ENCODE peak calls at places on chromosomes 5 and 9, in ten cellular contexts. K is NCI-H187 treated with DMSO at 0.1 percent for 48 hours; G is left cardiac atrium; N is central memory CD4-positive, alpha-beta T cell; C is anterior cingulate cortex; R is AG10803; B is smooth muscle cell of the brain vasculature; P is cerebellar cortex; Y is caudate nucleus; O is iPS-NIHi11. S is an unnamed sample.

GRCh38 chr9:133509179-133510083 is 15.3 kb downstream of the MYMK start:
- DNase-seq in R (no peak), Y (no peak), N (no peak), B (no peak), C (peak), O (peak), K (no peak), P (no peak), G (peak), S (no peak)

GRCh38 chr5:56202483-56202882 is 30.6 kb downstream of the ANKRD55 start:
- DNase-seq in O (no peak), C (no peak), G (no peak), R (no peak), P (no peak), B (no peak), Y (no peak), K (no peak), N (no peak), S (no peak)

GRCh38 chr9:96344458-96345180 is 38.9 kb downstream of the SLC35D2 start:
- DNase-seq in N (no peak), C (peak), G (peak), B (peak), O (peak), K (no peak), Y (peak), P (no peak), R (peak), S (peak)

GRCh38 chr9:129627556-129628492 is 1.9 kb downstream of the NTMT1 start:
- DNase-seq in Y (no peak), N (no peak), B (peak), R (no peak), C (no peak), G (no peak), P (no peak), O (no peak), K (no peak), S (no peak)

GRCh38 chr9:127876764-127877562 is 512 bp downstream of the AK1 start:
- DNase-seq in K (no peak), R (peak), G (no peak), B (no peak), P (no peak), O (peak), Y (no peak), C (no peak), N (no peak), S (no peak)

GRCh38 chr9:78295177-78295575 is 1.7 kb upstream of the PSAT1 start:
- DNase-seq in Y (no peak), K (no peak), P (no peak), R (no peak), O (no peak), B (no peak), N (no peak), C (no peak), G (no peak), S (no peak)

GRCh38 chr5:102718819-102719218 is 36.3 kb upstream of the PAM start:
- DNase-seq in R (peak), Y (no peak), G (no peak), N (no peak), C (no peak), K (no peak), O (no peak), P (no peak), B (no peak), S (no peak)

GRCh38 chr9:123925820-123926219 is 4.1 kb downstream of the DENND1A start:
- DNase-seq in Y (no peak), P (no peak), O (no peak), N (no peak), R (peak), K (no peak), B (no peak), C (no peak), G (no peak), S (no peak)

GRCh38 chr9:69027355-69028097 is 8.0 kb upstream of the FXN start:
- DNase-seq in Y (no peak), C (peak), P (peak), R (peak), K (no peak), G (no peak), N (peak), B (no peak), O (peak), S (no peak)

GRCh38 chr5:132256783-132257130 is 739 bp upstream of the PDLIM4 start:
- DNase-seq in B (no peak), O (no peak), G (no peak), K (no peak), R (no peak), N (no peak), Y (no peak), C (no peak), P (no peak), S (no peak)

GRCh38 chr5:22319798-22320197 is 533.3 kb downstream of the CDH12 start:
- DNase-seq in G (no peak), C (no peak), P (no peak), O (peak), R (no peak), Y (no peak), B (no peak), K (no peak), N (no peak), S (no peak)

GRCh38 chr5:107670028-107670926 is 460 bp downstream of the EFNA5 start:
- DNase-seq in B (no peak), K (no peak), N (no peak), R (no peak), O (peak), C (no peak), P (no peak), Y (peak), G (peak), S (no peak)

GRCh38 chr9:92482336-92482735 is at the start of gene ASPN:
- DNase-seq in O (no peak), C (no peak), Y (no peak), P (no peak), N (no peak), R (peak), G (no peak), K (no peak), B (peak), S (no peak)

GRCh38 chr5:171306785-171307591 is 2.1 kb upstream of the TLX3 start:
- DNase-seq in O (peak), N (no peak), Y (no peak), G (no peak), K (no peak), B (no peak), R (no peak), P (peak), C (no peak), S (no peak)

GRCh38 chr5:96629774-96630173 is 32.4 kb upstream of the CAST start:
- DNase-seq in O (peak), K (peak), P (no peak), Y (no peak), B (peak), C (no peak), G (no peak), R (peak), N (no peak), S (no peak)

GRCh38 chr5:174571662-174572397 is 152.6 kb upstream of the MSX2 start:
- DNase-seq in O (peak), R (peak), K (no peak), C (peak), Y (no peak), G (peak), N (no peak), B (peak), P (no peak), S (peak)

GRCh38 chr9:126293522-126293889 is 33.1 kb upstream of the MVB12B start:
- DNase-seq in N (no peak), K (no peak), R (no peak), G (no peak), P (no peak), B (no peak), O (peak), C (no peak), Y (no peak), S (peak)

GRCh38 chr9:2681981-2682380 is 35.3 kb upstream of the KCNV2 start:
- DNase-seq in Y (no peak), K (no peak), O (no peak), B (no peak), N (no peak), C (no peak), P (no peak), R (no peak), G (no peak), S (no peak)

GRCh38 chr5:167050568-167051214 is 1240.8 kb upstream of the WWC1 start:
- DNase-seq in Y (no peak), N (no peak), C (no peak), G (no peak), R (no peak), K (no peak), P (no peak), B (no peak), O (peak), S (no peak)

S was measured in right atrium auricular region.